ENCODE peak calls at places on chromosomes 11 and 22, in eight cellular contexts. D is transverse colon, E is Peyer's patch, W is A549, T is heart left ventricle, H is stomach, M is HCT116, Y is lower leg skin. X is an unnamed sample.
A peak's percentile ranks its signal among the peaks of the same experiment; 100 is the strongest.

GRCh38 chr22:49289822-49290221 is 537.9 kb downstream of the BRD1 start:
- DNase-seq in M (no peak), T (no peak), H (no peak), W (no peak), Y (no peak), E (no peak), D (no peak), X (no peak)

GRCh38 chr11:114366331-114367243 is 33.7 kb downstream of the C11orf71 start:
- DNase-seq in W (peak; percentile 12), M (no peak), T (no peak), H (no peak), D (no peak), E (no peak), Y (no peak), X (no peak)

GRCh38 chr22:31173386-31174145 is 13.6 kb downstream of the RNF185 start:
- DNase-seq in Y (no peak), H (no peak), T (no peak), E (peak; percentile 30), D (no peak), W (peak; percentile 32), M (no peak), X (no peak)

GRCh38 chr11:17267576-17267975 is 9.0 kb upstream of the NUCB2 start:
- DNase-seq in W (peak; percentile 87), M (peak; percentile 99), T (no peak), H (no peak), E (no peak), D (no peak), Y (no peak), X (no peak)

GRCh38 chr11:94151903-94152677 is 23.4 kb downstream of the PANX1 start:
- DNase-seq in E (no peak), T (peak; percentile 43), D (no peak), M (peak; percentile 73), H (peak; percentile 37), Y (peak; percentile 37), W (peak; percentile 62), X (peak; percentile 52)

GRCh38 chr11:134120143-134120850 is 51.4 kb downstream of the JAM3 start:
- DNase-seq in E (peak; percentile 45), D (peak; percentile 39), W (no peak), Y (peak; percentile 28), T (peak; percentile 69), H (peak; percentile 35), M (no peak), X (no peak)

GRCh38 chr11:112216591-112217105 is 9.6 kb upstream of the PTS start:
- DNase-seq in Y (no peak), W (no peak), T (no peak), H (no peak), M (no peak), D (no peak), E (no peak), X (peak; percentile 65)

GRCh38 chr22:49964493-49965290 is 4.1 kb downstream of the PIM3 start:
- DNase-seq in H (peak; percentile 28), E (peak; percentile 45), T (no peak), Y (no peak), M (no peak), D (peak; percentile 17), W (no peak), X (peak; percentile 49)

GRCh38 chr22:42856865-42857704 is at the start of gene ARFGAP3:
- DNase-seq in T (peak; percentile 96), D (peak; percentile 96), E (peak; percentile 97), M (peak; percentile 78), H (peak; percentile 96), W (peak; percentile 90), Y (peak; percentile 86), X (peak; percentile 96)

DNA sequence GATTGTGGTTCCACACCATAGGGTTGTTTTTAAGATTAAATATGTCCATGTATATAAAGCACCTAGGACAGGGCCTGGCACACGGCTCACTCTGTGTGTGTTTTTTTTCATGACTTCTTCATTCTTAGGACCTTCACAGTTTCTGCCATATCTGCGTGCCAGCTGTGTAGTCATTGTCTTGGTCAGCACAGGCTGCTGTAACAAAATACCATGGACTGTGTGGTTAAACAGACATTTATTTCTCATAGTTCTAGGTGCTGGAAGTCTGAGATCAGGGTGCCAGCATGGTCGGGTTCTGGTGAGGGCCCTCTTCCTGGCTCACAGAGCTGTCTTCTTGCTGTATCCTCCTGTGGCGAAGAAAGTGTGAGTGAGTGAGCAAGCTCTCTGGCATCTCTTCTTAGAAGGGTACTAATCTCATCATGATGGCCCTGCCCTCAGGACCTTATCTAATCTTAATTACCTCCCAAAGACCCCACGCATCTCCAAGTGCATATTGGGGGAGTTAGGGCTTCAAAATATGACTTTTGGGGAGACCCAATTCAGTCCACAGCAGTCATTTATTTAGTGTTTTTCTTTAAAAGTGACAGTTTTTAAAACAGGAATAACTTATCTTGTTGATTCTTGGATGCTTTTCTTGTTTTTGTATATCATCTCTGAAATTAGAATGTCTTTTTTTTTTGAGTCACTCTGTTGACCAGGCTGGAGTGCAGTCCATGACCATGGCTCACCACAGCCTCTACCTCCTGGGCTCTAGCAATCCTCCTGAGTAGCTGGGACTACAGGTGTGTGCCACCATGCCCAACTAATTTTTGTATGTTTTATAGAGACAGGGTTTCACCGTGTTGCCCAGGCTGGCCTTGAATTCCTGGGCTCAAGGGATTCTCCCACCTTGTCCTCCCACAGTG is 70.9 kb downstream of the ZNRF3 start:
- DNase-seq in H (no peak), M (no peak), W (no peak), E (no peak), Y (no peak), D (no peak), T (no peak), X (no peak)
- TF ChIP-seq CTCF in H (no peak), M (no peak), W (no peak), E (no peak), Y (no peak), D (no peak), T (no peak), X (no peak)

GRCh38 chr11:57779275-57779674 is 17.7 kb downstream of the CTNND1 start:
- DNase-seq in M (no peak), H (peak; percentile 56), Y (no peak), W (peak; percentile 63), T (peak; percentile 36), E (no peak), D (no peak), X (no peak)

GRCh38 chr11:57776101-57776511 is 14.5 kb downstream of the CTNND1 start:
- DNase-seq in H (no peak), Y (no peak), W (no peak), E (no peak), D (no peak), M (no peak), T (peak; percentile 54), X (no peak)

GRCh38 chr11:57776577-57776976 is 15.0 kb downstream of the CTNND1 start:
- DNase-seq in D (no peak), Y (no peak), M (no peak), T (no peak), W (no peak), H (no peak), E (no peak), X (no peak)

GRCh38 chr11:57777969-57778317 is 16.3 kb downstream of the CTNND1 start:
- DNase-seq in Y (no peak), W (peak; percentile 70), T (no peak), H (peak; percentile 65), E (peak; percentile 85), M (no peak), D (peak; percentile 79), X (no peak)

DNA sequence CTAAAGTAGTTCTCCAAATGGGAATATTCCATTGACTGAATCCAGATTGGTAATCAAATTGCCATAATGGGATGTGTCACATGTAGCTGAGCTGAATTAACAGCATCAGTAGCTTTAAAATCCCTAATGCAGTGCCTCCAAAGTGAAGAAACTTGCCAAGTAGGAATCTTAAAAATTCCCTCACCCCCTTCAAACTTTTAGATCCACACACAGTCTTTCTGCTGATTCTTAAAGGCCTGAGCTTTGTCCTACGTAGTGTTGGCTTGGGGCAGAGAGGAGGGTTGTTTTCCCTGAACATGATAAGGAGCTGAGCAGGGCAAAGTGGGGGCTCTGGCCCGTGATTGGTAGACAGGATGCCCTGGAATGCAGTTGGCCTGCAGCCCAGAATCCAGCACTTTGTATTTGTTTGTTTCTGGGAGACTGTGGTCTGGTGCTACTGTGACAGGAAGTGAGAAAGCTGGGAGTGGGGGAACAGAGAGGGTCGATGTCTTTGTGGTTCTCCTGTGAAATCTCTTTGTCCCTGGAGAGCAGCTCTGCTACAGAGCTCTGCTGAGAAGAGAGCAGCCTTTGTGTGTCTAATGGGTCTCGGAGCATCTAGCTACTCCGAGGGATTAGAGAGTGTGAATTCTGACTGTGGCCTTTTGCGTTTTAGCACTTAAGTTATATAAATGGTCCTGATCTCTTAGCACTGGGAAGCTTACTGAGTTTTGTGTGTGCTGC is 16.9 kb downstream of the CTNND1 start:
- DNase-seq in M (peak; percentile 89), D (peak; percentile 92), T (peak; percentile 92), H (peak; percentile 95), Y (peak; percentile 74), E (peak; percentile 91), W (peak; percentile 94), X (peak; percentile 96)
- TF ChIP-seq POLR2A in M (no peak), D (peak; percentile 60), T (peak; percentile 45), H (no peak), Y (no peak), E (no peak), W (no peak), X (peak; percentile 49)

GRCh38 chr11:40316171-40316570 is 1143.3 kb downstream of the LRRC4C start:
- DNase-seq in H (no peak), E (no peak), T (no peak), Y (no peak), W (no peak), D (no peak), M (no peak), X (no peak)

GRCh38 chr11:40315122-40315521 is 1144.3 kb downstream of the LRRC4C start:
- DNase-seq in D (no peak), M (no peak), Y (no peak), W (no peak), E (no peak), T (no peak), H (no peak), X (no peak)

DNA sequence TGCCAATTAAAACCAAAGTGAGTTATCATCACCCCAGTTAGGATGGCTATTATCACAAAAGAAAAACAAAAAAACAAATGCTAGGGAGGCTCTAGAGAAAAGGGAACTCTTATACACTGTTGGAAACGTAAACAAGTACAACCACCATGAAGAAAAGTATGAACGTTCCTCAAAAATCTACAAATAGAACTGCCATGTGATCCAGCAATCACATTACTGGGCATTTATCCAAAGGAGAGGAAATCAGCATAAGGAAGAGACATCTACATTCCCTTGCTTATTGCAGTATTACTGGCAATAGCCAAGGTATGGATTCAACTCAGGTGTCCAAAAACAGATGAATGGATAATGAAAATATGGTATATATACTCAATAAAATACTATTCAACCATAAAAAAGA is 1145.1 kb downstream of the LRRC4C start:
- DNase-seq in Y (no peak), E (no peak), H (no peak), W (no peak), D (no peak), T (no peak), M (no peak), X (no peak)
- TF ChIP-seq CTCF in Y (no peak), E (no peak), H (no peak), W (no peak), D (no peak), T (no peak), M (no peak), X (no peak)

DNA sequence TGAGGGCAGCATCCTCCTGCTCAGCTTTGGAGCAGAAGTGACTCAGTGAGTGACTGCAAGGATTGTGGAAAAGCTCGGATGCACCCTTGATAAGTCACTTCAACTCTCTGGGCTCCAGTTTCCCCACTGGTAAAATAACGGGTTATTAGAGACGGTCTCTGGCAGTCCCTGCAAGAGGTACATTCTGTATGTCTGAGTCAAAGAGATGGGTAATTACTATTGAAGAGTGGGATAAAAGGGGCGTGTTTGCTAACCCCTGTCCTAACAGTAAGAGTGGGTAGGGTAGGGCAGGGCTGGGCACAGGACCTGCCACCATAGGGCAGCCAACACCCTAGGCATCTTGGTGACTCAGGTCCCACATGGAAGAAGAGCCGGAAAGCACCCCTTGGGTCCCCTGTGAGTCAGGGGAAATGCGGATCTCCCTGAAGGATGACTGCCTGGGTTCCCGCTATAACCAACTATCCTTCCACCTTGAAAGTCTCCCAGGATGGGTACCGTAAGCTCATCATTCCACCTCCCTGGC is 7.3 kb upstream of the AHNAK start:
- DNase-seq in H (no peak), W (peak; percentile 78), D (peak; percentile 62), T (no peak), M (peak; percentile 68), E (peak; percentile 87), Y (no peak), X (peak; percentile 19)
- TF ChIP-seq POLR2A in H (no peak), W (no peak), D (no peak), T (no peak), M (no peak), E (no peak), Y (no peak), X (no peak)